ENCODE peak calls at places on chromosomes 4 and X, in seven cellular contexts. K is sigmoid colon, W is MM.1S, J is foreskin fibroblast, P is fibroblast of the aortic adventitia, D is psoas muscle, R is WTC11. B is an unnamed sample.
A peak's percentile ranks its signal among the peaks of the same experiment; 100 is the strongest.

GRCh38 chr4:7863911-7864681 is 75.6 kb downstream of the AFAP1 start:
- DNase-seq in K (peak; percentile 18), W (no peak), J (no peak), P (no peak), D (no peak), R (no peak), B (peak; percentile 25)

GRCh38 chr4:65646136-65646535 is 24.2 kb downstream of the EPHA5 start:
- DNase-seq in K (no peak), W (no peak), J (no peak), P (no peak), D (no peak), R (no peak), B (no peak)

GRCh38 chr4:112075129-112075753 is 70.0 kb upstream of the FAM241A start:
- DNase-seq in K (no peak), W (peak; percentile 59), J (peak; percentile 71), P (peak; percentile 79), D (no peak), R (peak; percentile 19), B (peak; percentile 57)

GRCh38 chr4:3223346-3223745 is 25.6 kb upstream of the MSANTD1 start:
- DNase-seq in K (peak; percentile 17), W (no peak), J (no peak), P (no peak), D (peak; percentile 44), R (no peak), B (no peak)

GRCh38 chrX:47831788-47832187 is 4.9 kb upstream of the ZNF81 start:
- DNase-seq in K (no peak), W (peak; percentile 53), J (peak; percentile 58), P (peak; percentile 36), D (peak; percentile 56), R (peak; percentile 65), B (peak; percentile 44)

GRCh38 chrX:68684291-68684918 is 36.9 kb downstream of the STARD8 start:
- DNase-seq in K (peak; percentile 77), W (no peak), J (no peak), P (no peak), D (peak; percentile 75), R (peak; percentile 29), B (peak; percentile 14)

GRCh38 chr4:56674984-56675383 is 6.1 kb downstream of the HOPX start:
- DNase-seq in K (no peak), W (no peak), J (peak; percentile 22), P (peak; percentile 45), D (no peak), R (no peak), B (no peak)

GRCh38 chr4:80321341-80321740 is 14.2 kb upstream of the CFAP299 start:
- DNase-seq in K (no peak), W (no peak), J (no peak), P (no peak), D (no peak), R (no peak), B (no peak)

GRCh38 chrX:155179343-155179997 is 36.8 kb upstream of the VBP1 start:
- DNase-seq in K (no peak), W (peak; percentile 7), J (no peak), P (peak; percentile 0), D (no peak), R (no peak), B (peak; percentile 0)

GRCh38 chr4:175351473-175351872 is 433.3 kb downstream of the ADAM29 start:
- DNase-seq in K (no peak), W (no peak), J (no peak), P (no peak), D (no peak), R (no peak), B (no peak)

GRCh38 chr4:151195801-151196200 is 81.2 kb upstream of the PRSS48 start:
- DNase-seq in K (no peak), W (no peak), J (peak; percentile 73), P (peak; percentile 86), D (no peak), R (no peak), B (no peak)

GRCh38 chr4:154292589-154292988 is 199.0 kb downstream of the DCHS2 start:
- DNase-seq in K (no peak), W (no peak), J (no peak), P (no peak), D (no peak), R (no peak), B (no peak)

GRCh38 chr4:6695660-6696581 is 2.2 kb downstream of the S100P start:
- DNase-seq in K (no peak), W (no peak), J (peak; percentile 48), P (no peak), D (no peak), R (no peak), B (no peak)

GRCh38 chrX:84155938-84156337 is 32.1 kb downstream of the RPS6KA6 start:
- DNase-seq in K (no peak), W (no peak), J (peak; percentile 45), P (no peak), D (no peak), R (no peak), B (no peak)

GRCh38 chr4:169342906-169343560 is 72.3 kb upstream of the SH3RF1 start:
- DNase-seq in K (no peak), W (no peak), J (peak; percentile 61), P (peak; percentile 55), D (no peak), R (no peak), B (no peak)

GRCh38 chr4:178086324-178086723 is 644.1 kb upstream of the AGA start:
- DNase-seq in K (no peak), W (no peak), J (no peak), P (no peak), D (no peak), R (peak; percentile 42), B (no peak)

GRCh38 chrX:106481341-106481740 is 130.4 kb upstream of the RADX start:
- DNase-seq in K (no peak), W (peak; percentile 59), J (peak; percentile 69), P (peak; percentile 66), D (no peak), R (peak; percentile 11), B (peak; percentile 16)

GRCh38 chr4:55080174-55080865 is 45.1 kb downstream of the KDR start:
- DNase-seq in K (no peak), W (no peak), J (peak; percentile 63), P (peak; percentile 79), D (no peak), R (no peak), B (no peak)

GRCh38 chr4:148056879-148057278 is 325.0 kb downstream of the ARHGAP10 start:
- DNase-seq in K (no peak), W (peak; percentile 88), J (peak; percentile 65), P (peak; percentile 67), D (peak; percentile 72), R (peak; percentile 47), B (peak; percentile 58)

GRCh38 chr4:183571350-183572076 is 66.7 kb downstream of the ING2 start:
- DNase-seq in K (no peak), W (no peak), J (peak; percentile 59), P (no peak), D (no peak), R (no peak), B (no peak)

GRCh38 chr4:142202404-142203332 is 566.3 kb downstream of the IL15 start:
- DNase-seq in K (no peak), W (peak; percentile 29), J (no peak), P (no peak), D (no peak), R (peak; percentile 35), B (no peak)

GRCh38 chr4:150567070-150567469 is 14.9 kb upstream of the MAB21L2 start:
- DNase-seq in K (no peak), W (no peak), J (no peak), P (no peak), D (no peak), R (no peak), B (no peak)

GRCh38 chr4:153346031-153346430 is 1.5 kb downstream of the MND1 start:
- DNase-seq in K (no peak), W (no peak), J (no peak), P (no peak), D (no peak), R (no peak), B (no peak)

GRCh38 chr4:78145005-78145404 is 87.9 kb downstream of the FRAS1 start:
- DNase-seq in K (no peak), W (no peak), J (no peak), P (no peak), D (no peak), R (no peak), B (no peak)
- TF ChIP-seq CTCF in K (no peak), W (no peak), J (no peak), P (no peak), D (no peak), R (no peak), B (no peak)

DNA sequence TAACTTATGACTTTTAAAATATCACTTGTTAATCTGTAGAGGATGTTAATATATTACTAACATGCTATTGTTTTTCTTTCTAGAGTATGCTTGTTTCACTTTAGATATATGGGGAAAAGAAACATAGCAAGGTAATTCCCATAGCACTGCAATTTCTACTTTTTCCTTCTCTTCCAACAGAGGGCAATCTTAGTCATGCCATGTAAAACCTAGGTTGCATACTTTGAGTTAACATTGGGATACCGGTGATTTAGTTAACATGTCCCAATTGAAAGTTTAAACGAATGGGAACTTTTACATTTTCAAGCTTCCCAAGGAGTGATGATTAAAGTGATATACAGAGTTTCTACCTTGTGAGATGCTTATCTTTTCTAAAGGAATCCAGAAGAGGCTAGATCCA is 89.4 kb upstream of the IL13RA1 start:
- DNase-seq in K (no peak), W (no peak), J (peak; percentile 10), P (peak; percentile 10), D (no peak), R (no peak), B (no peak)
- TF ChIP-seq CTCF in K (no peak), W (no peak), J (peak; percentile 26), P (no peak), D (no peak), R (no peak), B (no peak)

GRCh38 chrX:118508221-118508620 is 12.6 kb downstream of the DOCK11 start:
- DNase-seq in K (no peak), W (no peak), J (no peak), P (no peak), D (no peak), R (no peak), B (no peak)

GRCh38 chrX:118507766-118508165 is 12.2 kb downstream of the DOCK11 start:
- DNase-seq in K (no peak), W (no peak), J (peak; percentile 36), P (no peak), D (no peak), R (no peak), B (no peak)

GRCh38 chrX:118513120-118513899 is 17.7 kb downstream of the DOCK11 start:
- DNase-seq in K (no peak), W (no peak), J (peak; percentile 44), P (peak; percentile 75), D (no peak), R (no peak), B (no peak)

GRCh38 chrX:118510076-118510475 is 14.5 kb downstream of the DOCK11 start:
- DNase-seq in K (no peak), W (no peak), J (no peak), P (no peak), D (no peak), R (no peak), B (no peak)

DNA sequence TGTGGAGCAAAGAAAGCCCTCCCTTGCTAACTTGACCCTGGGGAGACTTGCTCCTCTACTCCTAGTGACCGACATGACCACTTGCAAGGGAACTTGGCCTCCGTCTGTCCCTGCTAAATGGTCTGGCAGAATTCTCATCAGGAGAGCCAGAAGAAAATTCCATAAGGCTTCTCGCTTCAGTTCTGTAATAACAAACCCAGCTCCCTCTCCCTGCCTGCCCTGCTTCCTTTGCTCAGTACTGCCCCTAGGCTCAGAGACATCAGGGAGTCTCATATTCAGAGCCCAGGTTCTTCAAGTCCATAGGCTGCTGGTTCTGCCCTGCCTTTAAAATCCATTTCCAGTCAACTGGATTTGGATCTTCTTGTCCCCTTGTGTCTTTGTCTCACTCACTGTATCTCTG is 13.1 kb downstream of the DOCK11 start:
- DNase-seq in K (no peak), W (no peak), J (no peak), P (peak; percentile 39), D (no peak), R (no peak), B (no peak)
- TF ChIP-seq CTCF in K (no peak), W (no peak), J (no peak), P (peak; percentile 31), D (no peak), R (no peak), B (no peak)

GRCh38 chr4:125750827-125751466 is 436.2 kb downstream of the FAT4 start:
- DNase-seq in K (no peak), W (no peak), J (peak; percentile 83), P (peak; percentile 76), D (no peak), R (no peak), B (no peak)
- TF ChIP-seq CTCF in K (peak; percentile 20), W (no peak), J (peak; percentile 40), P (peak; percentile 45), D (peak; percentile 37), R (peak; percentile 32), B (no peak)

B was measured in GM20000.